ENCODE peak calls at places on chromosomes 16 and 17, in five cellular contexts. M is epithelial cell of esophagus; X is brain pericyte; Z is RWPE1; J is CD4-positive, alpha-beta T cell. R is an unnamed sample.

GRCh38 chr16:426115-426905 is 861 bp downstream of the RAB11FIP3 start:
- DNase-seq in M (no peak), X (no peak), Z (peak), J (no peak), R (no peak)

GRCh38 chr16:35585411-35585810 is 2126.0 kb downstream of the TP53TG3F start:
- DNase-seq in M (no peak), X (no peak), Z (no peak), J (no peak), R (no peak)

GRCh38 chr17:78034429-78035091 is 76.1 kb downstream of the TNRC6C start:
- DNase-seq in M (peak), X (no peak), Z (no peak), J (no peak), R (no peak)

GRCh38 chr16:72073831-72074230 is 10.8 kb downstream of the HPR start:
- DNase-seq in M (no peak), X (no peak), Z (no peak), J (no peak), R (no peak)

GRCh38 chr17:51166198-51166986 is at the start of gene NME2:
- DNase-seq in M (peak), X (no peak), Z (peak), J (peak), R (peak)

GRCh38 chr17:37488009-37488604 is 1.6 kb upstream of the DUSP14 start:
- DNase-seq in M (peak), X (peak), Z (peak), J (no peak), R (peak)

GRCh38 chr16:9489823-9490467 is 398.5 kb downstream of the HAPSTR1 start:
- DNase-seq in M (no peak), X (no peak), Z (no peak), J (no peak), R (no peak)

GRCh38 chr16:85696761-85697160 is 8.0 kb upstream of the GINS2 start:
- DNase-seq in M (peak), X (no peak), Z (peak), J (no peak), R (no peak)

GRCh38 chr17:79784353-79785016 is 6.5 kb downstream of the CBX2 start:
- DNase-seq in M (no peak), X (no peak), Z (no peak), J (no peak), R (no peak)

GRCh38 chr17:43467981-43468541 is 15.7 kb upstream of the DHX8 start:
- DNase-seq in M (peak), X (no peak), Z (peak), J (no peak), R (no peak)

GRCh38 chr16:87267566-87267965 is 49.6 kb downstream of the C16orf95 start:
- DNase-seq in M (no peak), X (no peak), Z (no peak), J (no peak), R (no peak)

GRCh38 chr16:69498926-69499325 is 66.8 kb upstream of the NFAT5 start:
- DNase-seq in M (no peak), X (no peak), Z (no peak), J (no peak), R (no peak)

GRCh38 chr16:59210955-59211541 is 476.9 kb upstream of the GOT2 start:
- DNase-seq in M (no peak), X (peak), Z (no peak), J (no peak), R (peak)

GRCh38 chr16:25023541-25023940 is 8.4 kb upstream of the ARHGAP17 start:
- DNase-seq in M (peak), X (no peak), Z (no peak), J (no peak), R (no peak)

GRCh38 chr17:16352303-16352837 is 899 bp downstream of the CENPV start:
- DNase-seq in M (peak), X (no peak), Z (peak), J (peak), R (peak)

GRCh38 chr17:83036193-83036592 is 43.2 kb upstream of the METRNL start:
- DNase-seq in M (no peak), X (no peak), Z (no peak), J (no peak), R (no peak)

GRCh38 chr17:35795007-35795870 is at the start of gene MMP28:
- DNase-seq in M (peak), X (no peak), Z (peak), J (peak), R (peak)

GRCh38 chr16:2528161-2529060 is 2.8 kb downstream of the CEMP1 start:
- DNase-seq in M (no peak), X (no peak), Z (no peak), J (no peak), R (no peak)

GRCh38 chr17:80264048-80264792 is 3.6 kb downstream of the RNF213 start:
- DNase-seq in M (no peak), X (no peak), Z (no peak), J (peak), R (no peak)

GRCh38 chr17:46764709-46765401 is 53.6 kb downstream of the WNT3 start:
- DNase-seq in M (peak), X (no peak), Z (peak), J (no peak), R (no peak)

GRCh38 chr17:68572138-68572842 is 28.9 kb downstream of the FAM20A start:
- DNase-seq in M (no peak), X (no peak), Z (no peak), J (no peak), R (no peak)

GRCh38 chr16:17339764-17340541 is 130.8 kb downstream of the XYLT1 start:
- DNase-seq in M (peak), X (no peak), Z (no peak), J (no peak), R (no peak)

GRCh38 chr16:11159189-11159588 is 96.8 kb downstream of the SOCS1 start:
- DNase-seq in M (no peak), X (no peak), Z (no peak), J (no peak), R (no peak)

GRCh38 chr17:7224110-7224509 is 4.4 kb downstream of the ACADVL start:
- DNase-seq in M (no peak), X (no peak), Z (no peak), J (no peak), R (no peak)

GRCh38 chr17:537133-537532 is 177.5 kb downstream of the VPS53 start:
- DNase-seq in M (no peak), X (no peak), Z (no peak), J (no peak), R (no peak)

GRCh38 chr17:72761431-72761830 is 331.1 kb downstream of the SLC39A11 start:
- DNase-seq in M (no peak), X (no peak), Z (no peak), J (no peak), R (no peak)

GRCh38 chr17:59707971-59708425 is 544 bp downstream of the VMP1 start:
- DNase-seq in M (no peak), X (no peak), Z (peak), J (no peak), R (no peak)

GRCh38 chr17:68101075-68101991 is 65.8 kb downstream of the KPNA2 start:
- DNase-seq in M (peak), X (peak), Z (peak), J (peak), R (peak)

GRCh38 chr16:82481455-82481854 is 145.3 kb upstream of the CDH13 start:
- DNase-seq in M (peak), X (no peak), Z (no peak), J (no peak), R (no peak)

R was measured in HAP-1.